ENCODE peak calls at places on chromosomes 3 and 15, in nine cellular contexts. One of them, this sample, is unnamed.

GRCh38 chr3:10391391-10391790 is 70.5 kb upstream of the SEC13 start:
- DNase-seq in pancreas: no peak
- DNase-seq in effector memory CD4-positive, alpha-beta T cell: no peak
- DNase-seq in neural progenitor cell: no peak
- DNase-seq in caudate nucleus: no peak
- DNase-seq in SJSA1: no peak
- DNase-seq in substantia nigra: no peak
- DNase-seq in heart right ventricle: no peak
- DNase-seq in GM23338: no peak
- DNase-seq in this sample: peak; percentile 37

GRCh38 chr3:104642827-104643226 is 723.9 kb upstream of the ALCAM start:
- DNase-seq in pancreas: no peak
- DNase-seq in effector memory CD4-positive, alpha-beta T cell: no peak
- DNase-seq in neural progenitor cell: no peak
- DNase-seq in caudate nucleus: no peak
- DNase-seq in SJSA1: no peak
- DNase-seq in substantia nigra: no peak
- DNase-seq in heart right ventricle: no peak
- DNase-seq in GM23338: no peak
- DNase-seq in this sample: no peak

GRCh38 chr3:181292984-181293383 is 303.4 kb upstream of the DNAJC19 start:
- DNase-seq in pancreas: no peak
- DNase-seq in effector memory CD4-positive, alpha-beta T cell: no peak
- DNase-seq in neural progenitor cell: no peak
- DNase-seq in caudate nucleus: no peak
- DNase-seq in SJSA1: no peak
- DNase-seq in substantia nigra: no peak
- DNase-seq in heart right ventricle: no peak
- DNase-seq in GM23338: no peak
- DNase-seq in this sample: peak; percentile 24

GRCh38 chr15:44033894-44034293 is 161.2 kb downstream of the FRMD5 start:
- DNase-seq in pancreas: peak; percentile 31
- DNase-seq in effector memory CD4-positive, alpha-beta T cell: no peak
- DNase-seq in neural progenitor cell: no peak
- DNase-seq in caudate nucleus: no peak
- DNase-seq in SJSA1: no peak
- DNase-seq in substantia nigra: peak; percentile 9
- DNase-seq in heart right ventricle: no peak
- DNase-seq in GM23338: no peak
- DNase-seq in this sample: no peak

GRCh38 chr3:143433787-143434378 is 314.3 kb downstream of the CHST2 start:
- DNase-seq in pancreas: no peak
- DNase-seq in effector memory CD4-positive, alpha-beta T cell: no peak
- DNase-seq in neural progenitor cell: peak; percentile 24
- DNase-seq in caudate nucleus: no peak
- DNase-seq in SJSA1: no peak
- DNase-seq in substantia nigra: no peak
- DNase-seq in heart right ventricle: no peak
- DNase-seq in GM23338: peak; percentile 77
- DNase-seq in this sample: no peak

GRCh38 chr15:59251001-59251845 is 44.6 kb downstream of the LDHAL6B start:
- DNase-seq in pancreas: no peak
- DNase-seq in effector memory CD4-positive, alpha-beta T cell: no peak
- DNase-seq in neural progenitor cell: no peak
- DNase-seq in caudate nucleus: no peak
- DNase-seq in SJSA1: no peak
- DNase-seq in substantia nigra: no peak
- DNase-seq in heart right ventricle: no peak
- DNase-seq in GM23338: no peak
- DNase-seq in this sample: no peak

GRCh38 chr3:114928989-114929620 is 218.0 kb downstream of the ZBTB20 start:
- DNase-seq in pancreas: no peak
- DNase-seq in effector memory CD4-positive, alpha-beta T cell: no peak
- DNase-seq in neural progenitor cell: no peak
- DNase-seq in caudate nucleus: no peak
- DNase-seq in SJSA1: no peak
- DNase-seq in substantia nigra: no peak
- DNase-seq in heart right ventricle: no peak
- DNase-seq in GM23338: no peak
- DNase-seq in this sample: no peak

GRCh38 chr3:58234516-58234931 is 3.1 kb upstream of the ABHD6 start:
- DNase-seq in pancreas: no peak
- DNase-seq in effector memory CD4-positive, alpha-beta T cell: no peak
- DNase-seq in neural progenitor cell: no peak
- DNase-seq in caudate nucleus: no peak
- DNase-seq in SJSA1: no peak
- DNase-seq in substantia nigra: no peak
- DNase-seq in heart right ventricle: no peak
- DNase-seq in GM23338: no peak
- DNase-seq in this sample: no peak

GRCh38 chr3:82581350-82581749 is 819.9 kb upstream of the GBE1 start:
- DNase-seq in pancreas: no peak
- DNase-seq in effector memory CD4-positive, alpha-beta T cell: no peak
- DNase-seq in neural progenitor cell: no peak
- DNase-seq in caudate nucleus: no peak
- DNase-seq in SJSA1: no peak
- DNase-seq in substantia nigra: no peak
- DNase-seq in heart right ventricle: no peak
- DNase-seq in GM23338: peak; percentile 6
- DNase-seq in this sample: no peak

GRCh38 chr3:98655666-98656065 is 62.3 kb upstream of the CPOX start:
- DNase-seq in pancreas: no peak
- DNase-seq in effector memory CD4-positive, alpha-beta T cell: no peak
- DNase-seq in neural progenitor cell: no peak
- DNase-seq in caudate nucleus: no peak
- DNase-seq in SJSA1: no peak
- DNase-seq in substantia nigra: no peak
- DNase-seq in heart right ventricle: peak; percentile 35
- DNase-seq in GM23338: no peak
- DNase-seq in this sample: no peak

GRCh38 chr15:100253640-100254039 is 88.1 kb downstream of the ADAMTS17 start:
- DNase-seq in pancreas: no peak
- DNase-seq in effector memory CD4-positive, alpha-beta T cell: no peak
- DNase-seq in neural progenitor cell: no peak
- DNase-seq in caudate nucleus: no peak
- DNase-seq in SJSA1: peak; percentile 13
- DNase-seq in substantia nigra: no peak
- DNase-seq in heart right ventricle: no peak
- DNase-seq in GM23338: no peak
- DNase-seq in this sample: no peak

GRCh38 chr15:89857673-89858072 is 36.1 kb downstream of the AP3S2 start:
- DNase-seq in pancreas: peak; percentile 41
- DNase-seq in effector memory CD4-positive, alpha-beta T cell: no peak
- DNase-seq in neural progenitor cell: no peak
- DNase-seq in caudate nucleus: no peak
- DNase-seq in SJSA1: no peak
- DNase-seq in substantia nigra: no peak
- DNase-seq in heart right ventricle: no peak
- DNase-seq in GM23338: no peak
- DNase-seq in this sample: no peak

GRCh38 chr3:123152656-123153055 is 49.1 kb upstream of the SEC22A start:
- DNase-seq in pancreas: no peak
- DNase-seq in effector memory CD4-positive, alpha-beta T cell: no peak
- DNase-seq in neural progenitor cell: peak; percentile 74
- DNase-seq in caudate nucleus: no peak
- DNase-seq in SJSA1: no peak
- DNase-seq in substantia nigra: no peak
- DNase-seq in heart right ventricle: no peak
- DNase-seq in GM23338: no peak
- DNase-seq in this sample: no peak

GRCh38 chr15:89101302-89102191 is 13.3 kb downstream of the ABHD2 start:
- DNase-seq in pancreas: peak; percentile 76
- DNase-seq in effector memory CD4-positive, alpha-beta T cell: no peak
- DNase-seq in neural progenitor cell: no peak
- DNase-seq in caudate nucleus: no peak
- DNase-seq in SJSA1: peak; percentile 93
- DNase-seq in substantia nigra: no peak
- DNase-seq in heart right ventricle: peak; percentile 82
- DNase-seq in GM23338: no peak
- DNase-seq in this sample: no peak

GRCh38 chr3:192372001-192372400 is 355.3 kb downstream of the FGF12 start:
- DNase-seq in pancreas: no peak
- DNase-seq in effector memory CD4-positive, alpha-beta T cell: no peak
- DNase-seq in neural progenitor cell: no peak
- DNase-seq in caudate nucleus: no peak
- DNase-seq in SJSA1: no peak
- DNase-seq in substantia nigra: no peak
- DNase-seq in heart right ventricle: no peak
- DNase-seq in GM23338: no peak
- DNase-seq in this sample: no peak

GRCh38 chr3:15685927-15686326 is 84.4 kb downstream of the BTD start:
- DNase-seq in pancreas: no peak
- DNase-seq in effector memory CD4-positive, alpha-beta T cell: no peak
- DNase-seq in neural progenitor cell: no peak
- DNase-seq in caudate nucleus: no peak
- DNase-seq in SJSA1: no peak
- DNase-seq in substantia nigra: no peak
- DNase-seq in heart right ventricle: no peak
- DNase-seq in GM23338: no peak
- DNase-seq in this sample: no peak

GRCh38 chr3:2390926-2391532 is 292.4 kb downstream of the CNTN4 start:
- DNase-seq in pancreas: no peak
- DNase-seq in effector memory CD4-positive, alpha-beta T cell: no peak
- DNase-seq in neural progenitor cell: no peak
- DNase-seq in caudate nucleus: no peak
- DNase-seq in SJSA1: no peak
- DNase-seq in substantia nigra: no peak
- DNase-seq in heart right ventricle: no peak
- DNase-seq in GM23338: no peak
- DNase-seq in this sample: no peak
- H3K27ac ChIP-seq in pancreas: no peak overlapping the region
- H3K27ac ChIP-seq in effector memory CD4-positive, alpha-beta T cell: no peak overlapping the region
- H3K27ac ChIP-seq in neural progenitor cell: no peak overlapping the region
- H3K27ac ChIP-seq in caudate nucleus: no peak overlapping the region
- H3K27ac ChIP-seq in SJSA1: no peak overlapping the region
- H3K27ac ChIP-seq in substantia nigra: no peak overlapping the region
- H3K27ac ChIP-seq in heart right ventricle: no peak overlapping the region
- H3K27ac ChIP-seq in GM23338: no peak overlapping the region
- H3K27ac ChIP-seq in this sample: no peak overlapping the region

DNA sequence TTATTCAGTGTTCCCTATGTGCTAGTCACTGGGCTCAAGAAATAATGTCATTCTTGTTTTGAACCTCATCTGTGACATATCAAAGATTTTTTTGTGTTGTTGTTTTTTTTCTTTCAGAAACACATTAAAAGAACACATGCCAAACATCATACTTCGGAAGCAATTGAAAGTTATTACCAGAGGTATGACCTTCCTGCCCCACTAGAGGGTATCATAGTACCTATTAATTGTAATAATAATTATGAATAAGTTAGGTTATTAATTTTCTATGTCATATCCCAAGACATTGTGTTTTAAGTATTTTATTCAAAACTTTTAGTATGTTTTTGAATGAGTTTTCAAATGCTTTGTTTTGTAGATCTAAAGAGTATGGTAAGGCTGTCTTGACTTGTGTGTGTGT is 65.7 kb downstream of the CDIN1 start:
- DNase-seq in pancreas: no peak
- DNase-seq in effector memory CD4-positive, alpha-beta T cell: no peak
- DNase-seq in neural progenitor cell: no peak
- DNase-seq in caudate nucleus: no peak
- DNase-seq in SJSA1: no peak
- DNase-seq in substantia nigra: no peak
- DNase-seq in heart right ventricle: no peak
- DNase-seq in GM23338: no peak
- DNase-seq in this sample: no peak
- H3K27ac ChIP-seq in pancreas: no peak overlapping the region
- H3K27ac ChIP-seq in effector memory CD4-positive, alpha-beta T cell: no peak overlapping the region
- H3K27ac ChIP-seq in neural progenitor cell: no peak overlapping the region
- H3K27ac ChIP-seq in caudate nucleus: no peak overlapping the region
- H3K27ac ChIP-seq in SJSA1: no peak overlapping the region
- H3K27ac ChIP-seq in substantia nigra: no peak overlapping the region
- H3K27ac ChIP-seq in heart right ventricle: no peak overlapping the region
- H3K27ac ChIP-seq in GM23338: no peak overlapping the region
- H3K27ac ChIP-seq in this sample: no peak overlapping the region

DNA sequence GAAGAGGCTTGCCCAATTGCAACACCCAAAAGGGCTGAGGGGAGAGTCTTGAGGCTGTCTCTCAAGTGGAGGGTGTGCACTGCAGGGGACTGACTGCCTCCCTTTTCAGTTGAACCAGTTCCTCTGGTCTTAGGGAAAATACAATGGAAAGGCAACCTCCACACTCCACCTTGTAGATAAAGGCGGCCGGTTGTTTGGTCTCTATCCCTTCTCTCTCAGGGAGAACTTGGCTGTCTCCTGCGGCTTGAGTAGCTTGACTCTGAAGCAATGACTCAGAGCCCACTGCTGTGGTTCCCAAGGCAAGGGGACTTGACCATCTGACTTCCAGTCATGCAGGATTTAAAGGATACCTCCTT is 143.2 kb upstream of the UMPS start:
- DNase-seq in pancreas: peak; percentile 66
- DNase-seq in effector memory CD4-positive, alpha-beta T cell: no peak
- DNase-seq in neural progenitor cell: peak; percentile 8
- DNase-seq in caudate nucleus: no peak
- DNase-seq in SJSA1: no peak
- DNase-seq in substantia nigra: no peak
- DNase-seq in heart right ventricle: no peak
- DNase-seq in GM23338: peak; percentile 58
- DNase-seq in this sample: no peak
- H3K27ac ChIP-seq in pancreas: no peak overlapping the region
- H3K27ac ChIP-seq in effector memory CD4-positive, alpha-beta T cell: no peak overlapping the region
- H3K27ac ChIP-seq in neural progenitor cell: no peak overlapping the region
- H3K27ac ChIP-seq in caudate nucleus: no peak overlapping the region
- H3K27ac ChIP-seq in SJSA1: no peak overlapping the region
- H3K27ac ChIP-seq in substantia nigra: no peak overlapping the region
- H3K27ac ChIP-seq in heart right ventricle: peak overlapping the region; percentile 87
- H3K27ac ChIP-seq in GM23338: no peak overlapping the region
- H3K27ac ChIP-seq in this sample: no peak overlapping the region

GRCh38 chr3:157121522-157121921 is 38.4 kb downstream of the CCNL1 start:
- DNase-seq in pancreas: no peak
- DNase-seq in effector memory CD4-positive, alpha-beta T cell: no peak
- DNase-seq in neural progenitor cell: no peak
- DNase-seq in caudate nucleus: no peak
- DNase-seq in SJSA1: no peak
- DNase-seq in substantia nigra: no peak
- DNase-seq in heart right ventricle: no peak
- DNase-seq in GM23338: no peak
- DNase-seq in this sample: no peak
- H3K27ac ChIP-seq in pancreas: no peak overlapping the region
- H3K27ac ChIP-seq in effector memory CD4-positive, alpha-beta T cell: no peak overlapping the region
- H3K27ac ChIP-seq in neural progenitor cell: no peak overlapping the region
- H3K27ac ChIP-seq in caudate nucleus: no peak overlapping the region
- H3K27ac ChIP-seq in SJSA1: no peak overlapping the region
- H3K27ac ChIP-seq in substantia nigra: no peak overlapping the region
- H3K27ac ChIP-seq in heart right ventricle: no peak overlapping the region
- H3K27ac ChIP-seq in GM23338: no peak overlapping the region
- H3K27ac ChIP-seq in this sample: no peak overlapping the region